ENCODE peak calls at places on chromosomes 3 and 15, in seven cellular contexts. D, W, V, M, E, K and L are unnamed samples.

GRCh38 chr3:55792010-55792409 is 304.9 kb upstream of the WNT5A start:
- DNase-seq in M (no peak), W (no peak), K (no peak), E (no peak), D (no peak), V (no peak), L (no peak)

GRCh38 chr3:67018789-67019525 is 20.9 kb downstream of the KBTBD8 start:
- DNase-seq in W (no peak), M (no peak), D (peak), E (no peak), V (no peak), K (no peak), L (no peak)

GRCh38 chr15:31338879-31339557 is 12.4 kb downstream of the KLF13 start:
- DNase-seq in D (peak), W (peak), E (peak), K (peak), M (peak), V (peak), L (peak)

GRCh38 chr3:65669163-65669875 is 369.4 kb downstream of the MAGI1 start:
- DNase-seq in D (peak), V (no peak), K (peak), W (no peak), M (peak), E (no peak), L (no peak)

GRCh38 chr3:167350245-167350862 is 29.7 kb downstream of the ZBBX start:
- DNase-seq in D (peak), E (no peak), K (peak), W (no peak), V (no peak), M (peak), L (no peak)

GRCh38 chr3:5082658-5083030 is 39.4 kb upstream of the ARL8B start:
- DNase-seq in E (no peak), K (no peak), D (no peak), V (no peak), W (no peak), M (no peak), L (no peak)

GRCh38 chr3:49906004-49906860 is 2.6 kb upstream of the MST1R start:
- DNase-seq in E (peak), D (peak), K (peak), W (peak), V (no peak), M (peak), L (peak)

GRCh38 chr3:11803977-11804903 is 42.4 kb downstream of the TAMM41 start:
- DNase-seq in E (no peak), D (peak), V (peak), M (peak), K (peak), W (peak), L (no peak)

GRCh38 chr15:62338497-62338896 is 173.4 kb upstream of the C2CD4B start:
- DNase-seq in D (no peak), V (no peak), K (no peak), E (no peak), W (no peak), M (no peak), L (no peak)

GRCh38 chr15:53758412-53758811 is 1.1 kb downstream of the WDR72 start:
- DNase-seq in W (no peak), K (no peak), E (no peak), V (no peak), D (no peak), M (no peak), L (no peak)

GRCh38 chr3:183959214-183959613 is 58.5 kb downstream of the ABCC5 start:
- DNase-seq in V (no peak), E (no peak), W (no peak), K (no peak), M (no peak), D (no peak), L (no peak)

GRCh38 chr3:149245738-149246451 is 24.3 kb upstream of the CP start:
- DNase-seq in E (no peak), M (peak), K (peak), D (peak), W (no peak), V (no peak), L (no peak)

GRCh38 chr15:39584662-39585393 is 3.9 kb downstream of the THBS1 start:
- DNase-seq in V (no peak), E (no peak), W (no peak), K (no peak), M (no peak), D (peak), L (no peak)

GRCh38 chr3:192397012-192397411 is 330.3 kb downstream of the FGF12 start:
- DNase-seq in M (no peak), V (no peak), D (no peak), K (no peak), W (no peak), E (no peak), L (no peak)
- H3K4me3 ChIP-seq in M (no peak), V (no peak), D (no peak), K (no peak), W (no peak), E (no peak), L (no peak)

GRCh38 chr3:172146349-172146748 is 107.0 kb downstream of the FNDC3B start:
- DNase-seq in W (no peak), E (no peak), D (no peak), K (no peak), V (no peak), M (no peak), L (no peak)

GRCh38 chr3:172143739-172144497 is 104.5 kb downstream of the FNDC3B start:
- DNase-seq in E (no peak), D (no peak), K (no peak), W (no peak), M (no peak), V (no peak), L (no peak)

GRCh38 chr3:172143060-172143451 is 103.7 kb downstream of the FNDC3B start:
- DNase-seq in W (no peak), V (no peak), D (no peak), K (no peak), E (no peak), M (no peak), L (no peak)

GRCh38 chr3:172147113-172147818 is 107.9 kb downstream of the FNDC3B start:
- DNase-seq in K (no peak), D (no peak), V (no peak), E (no peak), W (no peak), M (no peak), L (no peak)

GRCh38 chr3:172145287-172145686 is 105.9 kb downstream of the FNDC3B start:
- DNase-seq in V (no peak), K (no peak), D (no peak), M (no peak), W (no peak), E (no peak), L (no peak)
- H3K4me3 ChIP-seq in V (no peak), K (no peak), D (no peak), M (no peak), W (no peak), E (no peak), L (no peak)

DNA sequence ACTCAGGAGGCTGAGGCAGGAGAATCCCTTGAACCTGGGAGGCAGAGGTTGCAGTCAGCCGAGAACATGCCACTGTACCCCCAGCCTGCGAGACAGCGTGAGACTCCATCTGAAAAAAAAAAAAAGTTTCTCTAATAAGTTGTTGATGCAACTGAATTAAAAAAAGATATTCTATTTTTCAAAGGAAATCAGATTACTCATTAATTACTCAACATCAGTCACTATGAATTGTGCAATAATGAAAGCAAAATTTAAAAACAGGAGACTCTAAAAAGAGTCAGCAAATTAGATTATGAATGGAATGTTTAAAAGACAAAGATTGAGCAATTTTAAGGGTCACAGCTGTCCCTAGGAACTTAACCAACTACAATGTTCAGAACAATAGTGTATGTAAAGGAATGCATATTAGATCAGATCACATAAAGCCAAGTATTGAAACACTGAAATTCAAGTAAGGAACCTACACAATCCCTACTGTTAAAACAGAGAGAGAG is 60.2 kb upstream of the SLC4A7 start:
- DNase-seq in K (no peak), W (no peak), V (no peak), E (no peak), D (peak), M (peak), L (no peak)
- H3K4me3 ChIP-seq in K (no peak), W (no peak), V (no peak), E (no peak), D (no peak), M (no peak), L (no peak)

GRCh38 chr3:175526609-175527280 is 667.6 kb downstream of the NAALADL2 start:
- DNase-seq in D (peak), W (no peak), K (no peak), E (no peak), V (no peak), M (peak), L (no peak)
- H3K4me3 ChIP-seq in D (peak), W (peak), K (peak), E (peak), V (peak), M (peak), L (peak)

GRCh38 chr3:71053495-71053894 is 530.0 kb downstream of the FOXP1 start:
- DNase-seq in E (no peak), M (no peak), D (no peak), V (no peak), W (no peak), K (no peak), L (no peak)

GRCh38 chr3:71057526-71057894 is 526.0 kb downstream of the FOXP1 start:
- DNase-seq in V (no peak), W (no peak), M (no peak), K (no peak), D (no peak), E (no peak), L (no peak)

GRCh38 chr3:71056327-71056726 is 527.2 kb downstream of the FOXP1 start:
- DNase-seq in W (no peak), V (no peak), D (peak), K (no peak), M (peak), E (no peak), L (no peak)

GRCh38 chr3:71054312-71054711 is 529.2 kb downstream of the FOXP1 start:
- DNase-seq in D (no peak), K (no peak), M (no peak), E (no peak), V (no peak), W (no peak), L (no peak)

GRCh38 chr3:71055602-71056001 is 527.9 kb downstream of the FOXP1 start:
- DNase-seq in D (peak), M (peak), K (no peak), E (no peak), W (no peak), V (no peak), L (no peak)
- H3K4me3 ChIP-seq in D (no peak), M (no peak), K (no peak), E (no peak), W (no peak), V (no peak), L (peak)

DNA sequence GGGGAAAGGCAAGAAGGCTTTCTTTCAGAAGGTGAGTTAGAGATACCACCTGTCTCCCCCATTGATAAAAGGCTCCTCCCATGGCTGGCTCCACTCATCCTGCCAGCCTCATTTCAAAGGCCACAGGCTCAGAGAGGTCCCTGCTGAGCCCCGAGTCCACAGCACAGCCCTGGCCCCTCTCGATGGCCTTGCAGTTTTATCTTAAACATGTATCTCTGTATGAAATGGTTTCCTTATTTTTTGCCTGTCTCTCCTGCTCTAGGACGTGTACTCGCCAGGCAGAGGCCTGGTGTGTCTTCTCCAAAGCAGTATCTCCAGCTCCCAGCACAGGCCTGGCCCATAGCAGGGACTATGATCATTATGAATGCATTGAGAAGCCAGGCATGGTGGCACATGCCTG is 160.5 kb upstream of the NSMCE3 start:
- DNase-seq in E (no peak), W (no peak), V (no peak), D (no peak), K (no peak), M (no peak), L (no peak)
- H3K4me3 ChIP-seq in E (no peak), W (no peak), V (no peak), D (no peak), K (no peak), M (no peak), L (no peak)

GRCh38 chr15:88904808-88905327 is 8.3 kb downstream of the MFGE8 start:
- DNase-seq in K (peak), D (peak), M (peak), V (peak), W (peak), E (peak), L (peak)

GRCh38 chr15:88906130-88906529 is 7.0 kb downstream of the MFGE8 start:
- DNase-seq in K (no peak), M (no peak), V (no peak), D (no peak), W (no peak), E (no peak), L (no peak)

GRCh38 chr15:88905576-88905975 is 7.6 kb downstream of the MFGE8 start:
- DNase-seq in M (no peak), W (no peak), K (no peak), E (no peak), D (no peak), V (no peak), L (no peak)

GRCh38 chr15:88902846-88903245 is 7.5 kb upstream of the HAPLN3 start:
- DNase-seq in D (no peak), V (no peak), K (no peak), W (no peak), E (no peak), M (no peak), L (no peak)

DNA sequence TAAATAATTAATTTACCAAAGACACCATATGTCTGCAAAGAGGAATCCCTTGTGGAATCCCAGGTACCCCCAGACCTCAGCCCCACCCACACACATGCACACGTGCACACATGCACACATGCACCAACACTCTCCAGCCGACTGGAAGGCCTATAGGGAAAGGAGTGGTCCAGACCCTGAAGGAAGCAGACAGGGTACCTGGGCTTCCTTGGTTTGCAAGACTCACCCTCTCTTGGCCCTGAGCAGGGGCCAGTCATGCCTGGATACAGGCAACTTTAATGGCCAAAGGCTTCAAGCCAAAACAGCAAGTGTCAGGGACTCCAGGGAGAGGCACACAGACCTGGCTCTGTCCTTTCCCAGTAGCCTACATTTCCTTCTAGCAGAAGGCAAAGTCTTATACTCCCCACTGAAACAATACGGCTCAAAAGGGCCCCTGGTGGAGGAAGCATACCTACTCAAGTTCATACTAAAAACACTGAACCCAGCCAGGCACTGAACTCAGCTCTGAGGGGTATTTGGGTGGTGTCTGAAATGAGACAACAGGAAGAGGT is 8.8 kb downstream of the MFGE8 start:
- DNase-seq in E (no peak), M (no peak), W (no peak), V (no peak), K (no peak), D (no peak), L (no peak)
- H3K4me3 ChIP-seq in E (no peak), M (no peak), W (no peak), V (no peak), K (no peak), D (no peak), L (no peak)

DNA sequence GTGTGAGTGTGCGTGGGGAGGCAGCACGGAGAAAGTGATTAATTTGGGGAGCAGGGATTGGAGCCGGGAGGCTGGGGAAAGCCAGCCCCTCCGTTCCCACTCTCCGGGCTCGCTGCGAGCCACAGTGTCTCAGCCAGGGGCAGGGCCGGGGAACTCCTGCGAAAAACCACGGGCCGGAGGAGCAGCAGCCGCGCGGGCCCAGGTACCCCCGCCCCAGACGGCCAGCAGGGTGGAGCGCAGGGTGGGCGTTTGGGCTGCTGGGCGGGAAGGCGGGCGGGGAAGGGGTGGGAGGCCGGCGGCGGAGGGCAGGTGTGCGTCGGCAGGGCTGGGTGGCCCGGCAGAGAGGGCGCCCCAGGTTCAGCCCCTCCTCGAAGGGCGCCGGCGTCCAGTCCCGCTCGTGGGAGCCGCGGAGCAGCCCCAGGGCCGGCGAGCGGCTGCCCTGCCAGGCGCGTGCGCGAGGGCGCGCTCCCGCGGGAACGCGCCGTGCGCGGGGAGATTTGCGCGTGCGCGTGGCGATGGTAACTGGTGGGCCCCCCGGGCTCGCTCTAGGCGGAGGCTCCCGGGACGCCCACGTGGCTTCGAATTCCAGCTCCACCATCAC is 1.4 kb downstream of the CHL1 start:
- DNase-seq in V (no peak), E (peak), M (no peak), W (no peak), D (no peak), K (no peak), L (peak)
- H3K4me3 ChIP-seq in V (peak), E (peak), M (peak), W (no peak), D (peak), K (peak), L (peak)

GRCh38 chr15:73081321-73081958 is 29.2 kb downstream of the NEO1 start:
- DNase-seq in E (no peak), D (peak), V (no peak), W (peak), K (peak), M (peak), L (no peak)

GRCh38 chr15:73082719-73083275 is 30.5 kb downstream of the NEO1 start:
- DNase-seq in V (no peak), M (peak), W (no peak), E (no peak), D (peak), K (no peak), L (no peak)

GRCh38 chr15:73078291-73078690 is 26.0 kb downstream of the NEO1 start:
- DNase-seq in W (no peak), V (no peak), D (no peak), E (no peak), M (no peak), K (no peak), L (no peak)

GRCh38 chr15:73078722-73079121 is 26.5 kb downstream of the NEO1 start:
- DNase-seq in E (no peak), V (peak), W (no peak), M (peak), D (peak), K (peak), L (no peak)

GRCh38 chr15:73079570-73079969 is 27.3 kb downstream of the NEO1 start:
- DNase-seq in V (no peak), M (no peak), D (peak), W (no peak), K (no peak), E (no peak), L (no peak)
- H3K4me3 ChIP-seq in V (no peak), M (no peak), D (no peak), W (no peak), K (no peak), E (no peak), L (no peak)